ENCODE peak calls at places on chromosomes 1 and 21, in seven cellular contexts. I, W, Y, B, A, J and K are unnamed samples.

GRCh38 chr1:220182656-220183055 is 88.7 kb downstream of the IARS2 start:
- DNase-seq in I (peak), W (no peak), Y (no peak), B (no peak), A (no peak), J (peak), K (no peak)

GRCh38 chr1:29956343-29957030 is 720.2 kb downstream of the PTPRU start:
- DNase-seq in I (no peak), W (no peak), Y (no peak), B (no peak), A (no peak), J (no peak), K (no peak)

GRCh38 chr1:16077430-16078245 is 4.2 kb upstream of the FAM131C start:
- DNase-seq in I (no peak), W (no peak), Y (no peak), B (no peak), A (no peak), J (peak), K (no peak)

GRCh38 chr1:117895482-117896114 is 33.8 kb downstream of the GDAP2 start:
- DNase-seq in I (peak), W (peak), Y (peak), B (peak), A (peak), J (peak), K (peak)

GRCh38 chr1:167922611-167923074 is 8.7 kb upstream of the ADCY10 start:
- DNase-seq in I (no peak), W (no peak), Y (no peak), B (no peak), A (no peak), J (no peak), K (no peak)

GRCh38 chr1:185157599-185158469 is 867 bp downstream of the SWT1 start:
- DNase-seq in I (peak), W (no peak), Y (no peak), B (no peak), A (peak), J (peak), K (no peak)

GRCh38 chr1:150156868-150157603 is 7.3 kb downstream of the PLEKHO1 start:
- DNase-seq in I (no peak), W (no peak), Y (no peak), B (no peak), A (no peak), J (peak), K (no peak)

GRCh38 chr1:218990019-218990418 is 183.7 kb upstream of the LYPLAL1 start:
- DNase-seq in I (no peak), W (no peak), Y (no peak), B (no peak), A (no peak), J (no peak), K (no peak)

GRCh38 chr21:20418353-20418752 is 579.9 kb upstream of the NCAM2 start:
- DNase-seq in I (no peak), W (no peak), Y (no peak), B (no peak), A (no peak), J (no peak), K (no peak)

GRCh38 chr21:45642122-45642813 is 1.3 kb upstream of the PCBP3 start:
- DNase-seq in I (no peak), W (peak), Y (no peak), B (peak), A (peak), J (no peak), K (peak)

GRCh38 chr1:227769601-227770494 is 34.6 kb downstream of the SNAP47 start:
- DNase-seq in I (no peak), W (no peak), Y (no peak), B (no peak), A (no peak), J (no peak), K (no peak)

GRCh38 chr1:222892137-222892763 is 77.4 kb downstream of the DISP1 start:
- DNase-seq in I (peak), W (no peak), Y (no peak), B (no peak), A (no peak), J (peak), K (no peak)

GRCh38 chr1:1677718-1678580 is 14.6 kb downstream of the SLC35E2B start:
- DNase-seq in I (no peak), W (peak), Y (peak), B (no peak), A (peak), J (no peak), K (peak)

GRCh38 chr21:34195365-34195764 is 122.0 kb downstream of the MRPS6 start:
- DNase-seq in I (no peak), W (no peak), Y (no peak), B (no peak), A (no peak), J (no peak), K (no peak)

GRCh38 chr21:29347274-29347681 is 48.6 kb downstream of the BACH1 start:
- DNase-seq in I (peak), W (no peak), Y (no peak), B (no peak), A (no peak), J (peak), K (no peak)

GRCh38 chr1:19457555-19457954 is 27.8 kb downstream of the CAPZB start:
- DNase-seq in I (no peak), W (no peak), Y (no peak), B (no peak), A (no peak), J (no peak), K (no peak)
- H3K4me3 ChIP-seq in I (no peak), W (no peak), Y (no peak), B (no peak), A (no peak), J (no peak), K (no peak)

DNA sequence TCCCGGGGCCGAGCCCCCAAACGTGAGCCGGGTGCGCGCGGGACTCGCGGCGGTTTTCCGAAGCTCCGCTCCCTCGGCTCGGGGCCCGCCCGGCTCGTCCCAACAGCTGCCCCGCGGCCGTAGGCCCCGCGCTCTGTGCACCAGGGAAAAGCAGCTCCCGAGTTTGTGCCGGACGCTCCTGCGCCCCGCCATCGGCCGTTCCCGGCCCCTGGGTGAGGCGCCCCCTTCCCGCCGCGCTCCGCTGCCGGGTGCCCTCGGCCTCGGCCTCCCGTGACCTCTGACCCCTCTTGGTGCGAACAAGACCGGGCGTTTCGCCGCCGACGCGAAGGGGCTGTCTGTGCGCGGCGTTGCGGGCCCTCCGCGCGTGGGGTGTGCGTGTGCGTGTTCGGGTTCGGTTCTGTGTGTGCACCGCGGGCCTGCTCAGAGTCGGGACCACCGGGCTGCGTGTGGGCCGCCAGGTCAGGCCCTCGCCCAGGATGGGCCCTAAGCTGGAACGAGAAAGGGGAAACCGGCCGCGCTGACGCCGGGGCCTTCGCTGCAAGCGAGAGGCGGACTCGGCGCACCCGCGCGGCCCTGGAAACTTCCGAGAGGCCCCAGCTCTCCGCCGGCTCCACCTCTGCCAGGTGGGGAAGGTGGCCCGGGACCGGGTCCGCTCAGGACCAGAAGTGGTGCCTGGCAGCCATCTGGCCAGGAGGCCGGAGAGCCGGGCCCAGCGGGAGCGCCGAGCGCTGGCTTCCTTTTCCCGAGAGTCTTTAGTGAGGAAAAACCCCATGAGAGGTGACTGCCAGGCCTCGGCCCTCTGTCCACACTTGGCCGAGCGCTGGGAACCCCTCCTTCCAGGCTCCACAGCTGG is 1.9 kb downstream of the PRDM16 start:
- DNase-seq in I (no peak), W (peak), Y (no peak), B (peak), A (no peak), J (no peak), K (peak)
- H3K4me3 ChIP-seq in I (no peak), W (peak), Y (no peak), B (no peak), A (peak), J (peak), K (peak)

DNA sequence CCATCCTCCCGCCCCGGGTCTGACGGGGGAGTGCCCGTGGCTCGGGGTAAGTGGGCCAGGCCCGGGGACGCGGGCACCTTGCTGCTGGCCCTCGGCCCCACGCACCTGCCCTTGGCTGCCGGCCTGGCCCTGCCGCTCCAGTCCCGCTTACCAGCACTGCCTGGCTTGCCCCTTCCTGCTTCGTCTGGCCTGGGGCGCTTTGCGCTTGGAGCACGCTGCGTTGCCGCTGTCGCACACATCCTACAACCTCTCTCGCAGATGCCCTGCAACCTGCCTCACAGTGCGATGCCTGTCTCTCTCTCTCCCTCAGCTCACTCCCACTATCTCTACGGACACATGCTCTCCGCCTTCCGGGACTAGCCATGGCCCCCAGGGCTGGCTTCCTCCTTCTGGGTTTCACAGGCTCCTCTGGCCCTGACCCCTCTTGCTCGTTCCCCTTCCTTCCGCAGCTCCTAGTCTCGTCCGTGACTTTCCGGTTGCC is 9.7 kb downstream of the MYOG start:
- DNase-seq in I (no peak), W (no peak), Y (no peak), B (no peak), A (no peak), J (no peak), K (no peak)
- H3K4me3 ChIP-seq in I (no peak), W (no peak), Y (no peak), B (no peak), A (peak), J (no peak), K (peak)

DNA sequence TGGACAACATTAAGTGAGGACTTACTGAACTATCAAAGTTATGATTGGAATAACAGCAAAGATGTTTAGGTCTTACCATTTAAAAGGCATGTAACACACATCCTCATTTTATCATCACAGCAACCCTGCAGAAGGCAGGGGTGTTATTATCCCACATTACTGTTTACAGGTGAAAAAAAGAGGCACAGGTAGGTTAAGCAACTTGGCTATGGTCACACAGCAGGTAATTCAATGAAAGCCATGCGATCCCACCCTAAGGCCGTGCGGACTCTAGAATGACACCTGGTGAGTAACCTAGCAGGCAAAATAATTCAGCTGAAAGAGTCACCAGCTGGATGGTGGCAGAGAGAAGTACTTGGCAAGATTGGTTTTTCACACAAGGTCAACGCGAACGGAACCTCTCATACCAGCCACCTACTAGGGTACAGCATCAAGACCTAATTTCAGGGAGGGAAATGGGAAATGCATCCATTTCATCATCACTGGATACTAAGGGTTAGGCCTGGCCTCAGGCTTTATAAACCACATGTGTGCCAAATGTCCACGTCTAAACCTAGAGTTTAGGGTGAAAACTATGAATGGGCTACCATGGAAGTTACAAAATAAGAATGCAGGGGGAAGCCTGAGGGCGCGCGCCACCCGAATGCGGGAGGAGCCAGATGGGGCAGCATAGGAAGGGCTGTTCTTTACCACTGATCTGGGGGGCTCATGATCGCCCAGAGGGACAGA is 85.3 kb downstream of the SLC66A1 start:
- DNase-seq in I (peak), W (no peak), Y (no peak), B (no peak), A (no peak), J (no peak), K (no peak)
- H3K4me3 ChIP-seq in I (no peak), W (no peak), Y (no peak), B (no peak), A (no peak), J (no peak), K (no peak)

DNA sequence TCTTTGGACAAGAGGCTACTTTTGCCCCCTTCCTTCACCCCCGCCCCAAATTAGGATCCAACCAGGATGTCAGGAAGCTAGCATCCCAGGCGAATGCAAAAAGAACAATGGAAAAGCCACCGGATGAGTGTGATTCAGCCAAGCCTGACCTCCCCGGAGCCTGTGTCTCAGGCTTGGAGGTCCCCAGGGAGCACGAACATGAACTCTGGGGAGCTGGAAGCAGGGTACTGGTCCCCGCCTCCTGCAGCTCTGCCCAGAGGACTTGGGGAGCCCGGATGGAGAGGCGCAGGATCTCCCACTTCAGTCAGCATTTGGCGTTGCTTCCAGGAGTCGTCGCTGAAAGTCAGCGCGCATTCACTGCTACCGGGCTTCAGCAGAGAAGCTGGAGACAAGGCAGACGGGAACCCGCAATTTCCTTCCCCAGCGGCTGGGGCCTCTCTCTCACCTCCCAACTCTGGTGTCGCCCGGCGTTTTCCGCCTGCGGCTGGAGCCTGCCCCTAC is 1.8 kb upstream of the TBX15 start:
- DNase-seq in I (peak), W (no peak), Y (no peak), B (no peak), A (no peak), J (no peak), K (no peak)
- H3K4me3 ChIP-seq in I (no peak), W (no peak), Y (no peak), B (no peak), A (no peak), J (no peak), K (no peak)

DNA sequence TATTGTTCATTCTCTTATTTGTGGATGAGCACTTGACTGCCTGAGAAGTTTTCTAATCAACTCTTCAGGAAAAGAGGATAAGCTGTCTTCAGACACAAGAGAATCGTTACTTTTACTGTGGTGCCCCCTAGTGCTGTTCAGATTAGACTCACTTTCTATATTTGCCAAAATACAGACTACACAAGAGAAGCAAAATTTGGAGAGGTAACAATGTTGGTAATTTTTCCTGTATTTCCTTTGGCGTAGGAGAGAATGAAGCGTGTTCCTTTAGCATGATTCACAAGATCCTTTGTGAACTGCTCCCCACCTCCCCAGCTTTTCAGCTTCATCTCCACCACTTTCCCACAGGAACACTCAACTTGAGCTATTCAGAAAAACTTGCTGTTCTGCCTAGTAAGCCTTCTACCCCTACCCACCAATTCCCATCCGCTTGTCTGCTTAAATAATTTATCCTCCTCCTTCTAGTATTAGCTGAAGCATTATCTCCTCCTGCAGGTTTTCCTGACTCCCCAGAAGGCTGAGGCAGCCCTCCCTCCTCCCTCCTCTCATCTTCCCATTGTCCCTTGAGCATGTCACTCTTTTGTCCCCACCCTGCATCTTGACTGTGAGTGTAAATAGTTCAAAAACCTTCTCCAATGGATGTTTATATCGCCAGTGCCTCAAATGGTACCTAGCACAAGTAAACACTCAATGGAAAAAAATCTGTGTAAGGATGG is 4.5 kb downstream of the TNFSF4 start:
- DNase-seq in I (peak), W (no peak), Y (no peak), B (peak), A (peak), J (peak), K (no peak)
- H3K4me3 ChIP-seq in I (no peak), W (no peak), Y (no peak), B (no peak), A (no peak), J (no peak), K (no peak)

GRCh38 chr1:42720868-42721267 is 19.2 kb downstream of the CLDN19 start:
- DNase-seq in I (no peak), W (no peak), Y (no peak), B (no peak), A (no peak), J (no peak), K (no peak)

GRCh38 chr1:42723511-42723910 is 16.5 kb downstream of the CLDN19 start:
- DNase-seq in I (no peak), W (no peak), Y (no peak), B (no peak), A (no peak), J (no peak), K (no peak)

GRCh38 chr1:42721926-42722325 is 18.1 kb downstream of the CLDN19 start:
- DNase-seq in I (no peak), W (no peak), Y (no peak), B (no peak), A (no peak), J (no peak), K (no peak)
- H3K4me3 ChIP-seq in I (no peak), W (no peak), Y (no peak), B (no peak), A (no peak), J (no peak), K (no peak)

GRCh38 chr21:25387665-25388064 is 219.6 kb downstream of the MRPL39 start:
- DNase-seq in I (no peak), W (no peak), Y (no peak), B (no peak), A (no peak), J (no peak), K (no peak)
- H3K4me3 ChIP-seq in I (no peak), W (no peak), Y (no peak), B (no peak), A (no peak), J (no peak), K (no peak)